ENCODE peak calls at places on chromosomes 2 and 18, in eight cellular contexts. One of them, this sample, is unnamed.

GRCh38 chr18:31409301-31409700 is 32.7 kb downstream of the DSG4 start:
- DNase-seq in HCT116: no peak
- DNase-seq in cardiac fibroblast: no peak
- DNase-seq in transverse colon: no peak
- DNase-seq in fibroblast of mammary gland: no peak
- DNase-seq in sigmoid colon: no peak
- DNase-seq in fibroblast of the aortic adventitia: no peak
- DNase-seq in right atrium auricular region: no peak
- DNase-seq in this sample: no peak

GRCh38 chr18:75143851-75144250 is 65.1 kb downstream of the PTGR3 start:
- DNase-seq in cardiac fibroblast: no peak
- DNase-seq in fibroblast of mammary gland: no peak
- DNase-seq in fibroblast of the aortic adventitia: no peak
- DNase-seq in transverse colon: no peak
- DNase-seq in sigmoid colon: no peak
- DNase-seq in right atrium auricular region: peak
- DNase-seq in HCT116: no peak
- DNase-seq in this sample: no peak

GRCh38 chr2:116513991-116514390 is 1300.5 kb upstream of the DDX18 start:
- DNase-seq in cardiac fibroblast: no peak
- DNase-seq in transverse colon: no peak
- DNase-seq in fibroblast of the aortic adventitia: no peak
- DNase-seq in HCT116: no peak
- DNase-seq in fibroblast of mammary gland: no peak
- DNase-seq in right atrium auricular region: no peak
- DNase-seq in sigmoid colon: no peak
- DNase-seq in this sample: no peak

GRCh38 chr2:45192481-45192880 is 183.2 kb upstream of the SIX2 start:
- DNase-seq in cardiac fibroblast: no peak
- DNase-seq in fibroblast of the aortic adventitia: no peak
- DNase-seq in right atrium auricular region: no peak
- DNase-seq in fibroblast of mammary gland: peak
- DNase-seq in transverse colon: no peak
- DNase-seq in HCT116: no peak
- DNase-seq in sigmoid colon: no peak
- DNase-seq in this sample: no peak

GRCh38 chr18:25921677-25922421 is 168.6 kb downstream of the SS18 start:
- DNase-seq in HCT116: peak
- DNase-seq in sigmoid colon: no peak
- DNase-seq in right atrium auricular region: no peak
- DNase-seq in fibroblast of the aortic adventitia: peak
- DNase-seq in transverse colon: peak
- DNase-seq in cardiac fibroblast: peak
- DNase-seq in fibroblast of mammary gland: peak
- DNase-seq in this sample: peak

GRCh38 chr2:39264733-39265132 is 21.0 kb upstream of the CDKL4 start:
- DNase-seq in transverse colon: no peak
- DNase-seq in HCT116: no peak
- DNase-seq in right atrium auricular region: no peak
- DNase-seq in fibroblast of the aortic adventitia: no peak
- DNase-seq in fibroblast of mammary gland: no peak
- DNase-seq in cardiac fibroblast: no peak
- DNase-seq in sigmoid colon: no peak
- DNase-seq in this sample: no peak

GRCh38 chr2:43634604-43635306 is 2.3 kb upstream of the PLEKHH2 start:
- DNase-seq in HCT116: no peak
- DNase-seq in right atrium auricular region: no peak
- DNase-seq in fibroblast of mammary gland: peak
- DNase-seq in sigmoid colon: no peak
- DNase-seq in transverse colon: no peak
- DNase-seq in cardiac fibroblast: peak
- DNase-seq in fibroblast of the aortic adventitia: peak
- DNase-seq in this sample: peak

GRCh38 chr18:46630160-46630559 is 26.9 kb downstream of the LOXHD1 start:
- DNase-seq in fibroblast of the aortic adventitia: no peak
- DNase-seq in sigmoid colon: no peak
- DNase-seq in transverse colon: no peak
- DNase-seq in HCT116: no peak
- DNase-seq in right atrium auricular region: peak
- DNase-seq in cardiac fibroblast: no peak
- DNase-seq in fibroblast of mammary gland: peak
- DNase-seq in this sample: no peak

GRCh38 chr2:136136921-136137320 is 19.0 kb upstream of the CXCR4 start:
- DNase-seq in fibroblast of the aortic adventitia: no peak
- DNase-seq in right atrium auricular region: no peak
- DNase-seq in HCT116: peak
- DNase-seq in cardiac fibroblast: no peak
- DNase-seq in fibroblast of mammary gland: no peak
- DNase-seq in sigmoid colon: no peak
- DNase-seq in transverse colon: no peak
- DNase-seq in this sample: no peak

GRCh38 chr18:66138642-66139041 is 387.8 kb downstream of the CDH7 start:
- DNase-seq in right atrium auricular region: no peak
- DNase-seq in HCT116: no peak
- DNase-seq in sigmoid colon: no peak
- DNase-seq in transverse colon: no peak
- DNase-seq in fibroblast of mammary gland: no peak
- DNase-seq in fibroblast of the aortic adventitia: no peak
- DNase-seq in cardiac fibroblast: no peak
- DNase-seq in this sample: no peak

GRCh38 chr2:138877421-138877820 is 97.2 kb upstream of the NXPH2 start:
- DNase-seq in fibroblast of mammary gland: no peak
- DNase-seq in sigmoid colon: no peak
- DNase-seq in transverse colon: no peak
- DNase-seq in fibroblast of the aortic adventitia: no peak
- DNase-seq in HCT116: no peak
- DNase-seq in cardiac fibroblast: no peak
- DNase-seq in right atrium auricular region: no peak
- DNase-seq in this sample: no peak

GRCh38 chr2:133641497-133641896 is 73.2 kb upstream of the NCKAP5 start:
- DNase-seq in fibroblast of mammary gland: no peak
- DNase-seq in cardiac fibroblast: no peak
- DNase-seq in transverse colon: peak
- DNase-seq in sigmoid colon: no peak
- DNase-seq in fibroblast of the aortic adventitia: peak
- DNase-seq in HCT116: peak
- DNase-seq in right atrium auricular region: no peak
- DNase-seq in this sample: peak

GRCh38 chr2:46173030-46173429 is 124.2 kb upstream of the EPAS1 start:
- DNase-seq in cardiac fibroblast: no peak
- DNase-seq in HCT116: no peak
- DNase-seq in transverse colon: no peak
- DNase-seq in fibroblast of the aortic adventitia: no peak
- DNase-seq in right atrium auricular region: no peak
- DNase-seq in sigmoid colon: no peak
- DNase-seq in fibroblast of mammary gland: no peak
- DNase-seq in this sample: no peak

GRCh38 chr18:21049306-21049705 is 62.3 kb downstream of the ROCK1 start:
- DNase-seq in sigmoid colon: no peak
- DNase-seq in fibroblast of mammary gland: no peak
- DNase-seq in HCT116: no peak
- DNase-seq in fibroblast of the aortic adventitia: no peak
- DNase-seq in cardiac fibroblast: peak
- DNase-seq in right atrium auricular region: no peak
- DNase-seq in transverse colon: no peak
- DNase-seq in this sample: peak

GRCh38 chr18:21054252-21054821 is 57.3 kb downstream of the ROCK1 start:
- DNase-seq in fibroblast of mammary gland: no peak
- DNase-seq in cardiac fibroblast: no peak
- DNase-seq in right atrium auricular region: no peak
- DNase-seq in transverse colon: no peak
- DNase-seq in sigmoid colon: no peak
- DNase-seq in HCT116: no peak
- DNase-seq in fibroblast of the aortic adventitia: no peak
- DNase-seq in this sample: no peak

GRCh38 chr18:21053127-21053526 is 58.5 kb downstream of the ROCK1 start:
- DNase-seq in cardiac fibroblast: peak
- DNase-seq in right atrium auricular region: no peak
- DNase-seq in fibroblast of the aortic adventitia: peak
- DNase-seq in sigmoid colon: no peak
- DNase-seq in HCT116: no peak
- DNase-seq in fibroblast of mammary gland: peak
- DNase-seq in transverse colon: no peak
- DNase-seq in this sample: peak

GRCh38 chr18:21052385-21052784 is 59.2 kb downstream of the ROCK1 start:
- DNase-seq in HCT116: no peak
- DNase-seq in transverse colon: no peak
- DNase-seq in fibroblast of mammary gland: no peak
- DNase-seq in cardiac fibroblast: no peak
- DNase-seq in sigmoid colon: no peak
- DNase-seq in fibroblast of the aortic adventitia: no peak
- DNase-seq in right atrium auricular region: no peak
- DNase-seq in this sample: no peak

DNA sequence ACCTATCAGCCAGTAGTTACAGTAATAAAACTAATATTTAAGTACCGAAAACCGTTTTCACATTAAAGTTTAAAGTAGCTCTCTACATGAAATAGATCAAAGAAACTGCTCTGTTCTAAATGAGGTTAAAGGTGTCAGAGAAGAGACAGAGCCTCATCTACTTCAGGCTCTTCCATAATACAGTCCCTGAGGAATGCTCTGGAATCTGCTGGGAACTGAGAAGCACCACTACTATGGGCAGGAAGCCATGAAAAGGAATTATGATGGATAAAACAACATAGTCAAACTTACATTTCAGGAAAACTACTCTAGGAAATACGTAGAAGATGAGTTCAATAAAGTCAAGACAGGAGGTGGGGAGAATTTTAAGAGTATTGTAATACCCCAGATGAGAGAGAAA is 60.0 kb downstream of the ROCK1 start:
- DNase-seq in right atrium auricular region: no peak
- DNase-seq in fibroblast of mammary gland: peak
- DNase-seq in HCT116: no peak
- DNase-seq in cardiac fibroblast: peak
- DNase-seq in transverse colon: no peak
- DNase-seq in sigmoid colon: no peak
- DNase-seq in fibroblast of the aortic adventitia: peak
- DNase-seq in this sample: no peak
- H3K4me3 ChIP-seq in right atrium auricular region: no peak
- H3K4me3 ChIP-seq in fibroblast of mammary gland: no peak
- H3K4me3 ChIP-seq in HCT116: no peak
- H3K4me3 ChIP-seq in cardiac fibroblast: no peak
- H3K4me3 ChIP-seq in transverse colon: no peak
- H3K4me3 ChIP-seq in sigmoid colon: no peak
- H3K4me3 ChIP-seq in fibroblast of the aortic adventitia: no peak
- H3K4me3 ChIP-seq in this sample: no peak

GRCh38 chr18:76493213-76494107 is 1.6 kb downstream of the ZNF516 start:
- DNase-seq in fibroblast of mammary gland: peak
- DNase-seq in transverse colon: no peak
- DNase-seq in fibroblast of the aortic adventitia: peak
- DNase-seq in right atrium auricular region: peak
- DNase-seq in cardiac fibroblast: peak
- DNase-seq in sigmoid colon: no peak
- DNase-seq in HCT116: no peak
- DNase-seq in this sample: peak
- TF ChIP-seq CTCF in fibroblast of mammary gland: no peak
- TF ChIP-seq CTCF in transverse colon: no peak
- TF ChIP-seq CTCF in fibroblast of the aortic adventitia: no peak
- TF ChIP-seq CTCF in right atrium auricular region: no peak
- TF ChIP-seq CTCF in cardiac fibroblast: no peak
- TF ChIP-seq CTCF in sigmoid colon: no peak
- TF ChIP-seq CTCF in HCT116: no peak
- TF ChIP-seq CTCF in this sample: no peak

GRCh38 chr18:58287626-58288289 is 243.7 kb downstream of the NEDD4L start:
- DNase-seq in HCT116: no peak
- DNase-seq in sigmoid colon: no peak
- DNase-seq in right atrium auricular region: no peak
- DNase-seq in cardiac fibroblast: no peak
- DNase-seq in transverse colon: peak
- DNase-seq in fibroblast of mammary gland: no peak
- DNase-seq in fibroblast of the aortic adventitia: no peak
- DNase-seq in this sample: no peak

GRCh38 chr18:58288922-58289797 is 245.1 kb downstream of the NEDD4L start:
- DNase-seq in cardiac fibroblast: peak
- DNase-seq in fibroblast of mammary gland: no peak
- DNase-seq in sigmoid colon: no peak
- DNase-seq in transverse colon: no peak
- DNase-seq in right atrium auricular region: no peak
- DNase-seq in HCT116: no peak
- DNase-seq in fibroblast of the aortic adventitia: peak
- DNase-seq in this sample: peak

GRCh38 chr18:58284699-58285490 is 240.9 kb downstream of the NEDD4L start:
- DNase-seq in cardiac fibroblast: no peak
- DNase-seq in right atrium auricular region: no peak
- DNase-seq in fibroblast of the aortic adventitia: no peak
- DNase-seq in sigmoid colon: no peak
- DNase-seq in transverse colon: no peak
- DNase-seq in fibroblast of mammary gland: no peak
- DNase-seq in HCT116: no peak
- DNase-seq in this sample: no peak

GRCh38 chr18:58285731-58286130 is 241.7 kb downstream of the NEDD4L start:
- DNase-seq in fibroblast of the aortic adventitia: no peak
- DNase-seq in transverse colon: no peak
- DNase-seq in HCT116: no peak
- DNase-seq in fibroblast of mammary gland: no peak
- DNase-seq in sigmoid colon: no peak
- DNase-seq in cardiac fibroblast: no peak
- DNase-seq in right atrium auricular region: no peak
- DNase-seq in this sample: no peak

DNA sequence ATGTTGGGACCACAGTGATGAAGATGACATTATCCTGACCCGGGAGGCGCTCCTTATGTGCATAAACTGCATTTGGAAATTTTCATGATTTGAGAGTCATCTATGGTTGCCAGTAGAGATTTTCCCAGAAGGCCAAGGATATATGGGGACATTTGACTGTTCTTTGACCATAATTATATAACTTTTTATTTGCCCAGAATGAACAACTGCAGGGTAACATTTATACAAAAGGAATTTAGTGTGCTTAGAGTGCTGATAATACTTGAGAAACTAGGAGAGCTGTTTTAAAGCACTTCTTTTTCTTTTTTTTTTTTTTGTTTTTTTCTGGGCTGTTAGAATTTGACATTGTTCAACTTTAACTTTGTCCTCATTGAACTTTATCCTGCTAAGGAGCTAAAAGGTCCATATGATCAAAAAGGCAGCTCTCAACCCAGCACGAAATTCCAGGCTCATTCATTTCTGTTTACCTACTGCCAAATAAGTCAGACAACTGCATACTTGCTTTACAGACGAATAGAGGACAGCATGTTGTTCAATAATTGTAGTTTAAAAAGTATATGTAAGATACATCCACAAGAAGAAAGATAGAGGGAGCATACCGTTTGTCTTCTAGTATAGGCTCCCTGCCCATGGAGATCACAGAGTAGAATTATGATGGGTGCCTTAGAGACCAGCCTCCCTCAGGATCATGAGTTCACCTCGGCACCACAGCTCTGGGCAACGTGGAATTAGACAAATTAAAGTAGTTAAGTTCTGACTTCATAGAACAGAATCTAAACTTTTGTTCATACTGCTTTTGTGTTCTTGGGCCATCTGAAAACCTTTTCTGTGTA is 243.0 kb downstream of the NEDD4L start:
- DNase-seq in fibroblast of the aortic adventitia: no peak
- DNase-seq in sigmoid colon: no peak
- DNase-seq in right atrium auricular region: no peak
- DNase-seq in fibroblast of mammary gland: no peak
- DNase-seq in cardiac fibroblast: no peak
- DNase-seq in HCT116: no peak
- DNase-seq in transverse colon: no peak
- DNase-seq in this sample: no peak
- H3K4me3 ChIP-seq in fibroblast of the aortic adventitia: no peak
- H3K4me3 ChIP-seq in sigmoid colon: no peak
- H3K4me3 ChIP-seq in right atrium auricular region: no peak
- H3K4me3 ChIP-seq in fibroblast of mammary gland: no peak
- H3K4me3 ChIP-seq in cardiac fibroblast: no peak
- H3K4me3 ChIP-seq in HCT116: no peak
- H3K4me3 ChIP-seq in transverse colon: no peak
- H3K4me3 ChIP-seq in this sample: no peak

GRCh38 chr2:61135510-61135909 is 26.5 kb upstream of the C2orf74 start:
- DNase-seq in HCT116: peak
- DNase-seq in sigmoid colon: no peak
- DNase-seq in fibroblast of the aortic adventitia: peak
- DNase-seq in right atrium auricular region: no peak
- DNase-seq in fibroblast of mammary gland: peak
- DNase-seq in transverse colon: no peak
- DNase-seq in cardiac fibroblast: peak
- DNase-seq in this sample: peak
- TF ChIP-seq CTCF in HCT116: peak
- TF ChIP-seq CTCF in sigmoid colon: peak
- TF ChIP-seq CTCF in fibroblast of the aortic adventitia: peak
- TF ChIP-seq CTCF in right atrium auricular region: peak
- TF ChIP-seq CTCF in fibroblast of mammary gland: peak
- TF ChIP-seq CTCF in transverse colon: no peak
- TF ChIP-seq CTCF in cardiac fibroblast: peak
- TF ChIP-seq CTCF in this sample: peak